ENCODE peak calls at places on chromosomes 5 and 9, in nine cellular contexts. F is Jurkat, Clone E6-1; L is aorta; N is choroid plexus epithelial cell; D is hepatocyte; T is lower lobe of right lung; S is IMR-90; A is GM23248; E is dorsolateral prefrontal cortex. H is an unnamed sample.

GRCh38 chr9:95116820-95117204 is 200.7 kb downstream of the FANCC start:
- DNase-seq in F (no peak), L (peak), N (no peak), D (no peak), T (no peak), S (no peak), A (no peak), E (no peak), H (peak)

GRCh38 chr5:54093081-54093492 is 217.3 kb downstream of the ARL15 start:
- DNase-seq in F (no peak), L (no peak), N (no peak), D (no peak), T (no peak), S (no peak), A (no peak), E (no peak), H (peak)

GRCh38 chr9:104608336-104608735 is 2.9 kb upstream of the OR13C2 start:
- DNase-seq in F (no peak), L (no peak), N (peak), D (no peak), T (no peak), S (no peak), A (peak), E (no peak), H (peak)

GRCh38 chr9:4615251-4615650 is 46.8 kb upstream of the PLPP6 start:
- DNase-seq in F (no peak), L (no peak), N (peak), D (no peak), T (no peak), S (peak), A (peak), E (no peak), H (peak)

GRCh38 chr5:85814596-85814995 is 803.1 kb upstream of the COX7C start:
- DNase-seq in F (no peak), L (no peak), N (no peak), D (peak), T (no peak), S (no peak), A (no peak), E (no peak), H (no peak)

GRCh38 chr5:172142709-172143215 is 45.3 kb downstream of the STK10 start:
- DNase-seq in F (no peak), L (no peak), N (peak), D (peak), T (no peak), S (peak), A (no peak), E (no peak), H (no peak)

GRCh38 chr5:69334793-69335268 is 2.2 kb upstream of the CCDC125 start:
- DNase-seq in F (peak), L (peak), N (peak), D (peak), T (peak), S (peak), A (peak), E (peak), H (peak)

GRCh38 chr5:9766581-9766980 is 136.4 kb upstream of the TAS2R1 start:
- DNase-seq in F (no peak), L (no peak), N (peak), D (no peak), T (no peak), S (peak), A (peak), E (no peak), H (peak)

GRCh38 chr5:9034671-9035070 is 511.2 kb downstream of the SEMA5A start:
- DNase-seq in F (no peak), L (no peak), N (peak), D (no peak), T (no peak), S (peak), A (peak), E (no peak), H (peak)

GRCh38 chr9:132894343-132894742 is 15.6 kb downstream of the SPACA9 start:
- DNase-seq in F (no peak), L (no peak), N (no peak), D (no peak), T (no peak), S (no peak), A (peak), E (no peak), H (peak)

GRCh38 chr5:143759368-143760136 is 52.4 kb upstream of the HMHB1 start:
- DNase-seq in F (no peak), L (no peak), N (no peak), D (no peak), T (no peak), S (peak), A (peak), E (no peak), H (no peak)

GRCh38 chr9:124776952-124777645 is at the start of gene OLFML2A:
- DNase-seq in F (no peak), L (peak), N (no peak), D (peak), T (no peak), S (no peak), A (peak), E (no peak), H (peak)

GRCh38 chr5:39178171-39178570 is 41.2 kb downstream of the FYB1 start:
- DNase-seq in F (no peak), L (no peak), N (peak), D (no peak), T (no peak), S (peak), A (peak), E (no peak), H (peak)

GRCh38 chr5:122701640-122702523 is 73.0 kb upstream of the SNX2 start:
- DNase-seq in F (no peak), L (no peak), N (no peak), D (no peak), T (no peak), S (no peak), A (no peak), E (no peak), H (no peak)

GRCh38 chr5:165502893-165503696 is 1997.7 kb downstream of the MAT2B start:
- DNase-seq in F (no peak), L (no peak), N (peak), D (no peak), T (no peak), S (peak), A (no peak), E (no peak), H (no peak)

GRCh38 chr5:61477788-61478187 is 145.7 kb downstream of the ZSWIM6 start:
- DNase-seq in F (no peak), L (no peak), N (no peak), D (no peak), T (no peak), S (no peak), A (no peak), E (no peak), H (no peak)

GRCh38 chr9:128921881-128922763 is 1.3 kb downstream of the PHYHD1 start:
- DNase-seq in F (no peak), L (peak), N (peak), D (peak), T (peak), S (peak), A (peak), E (no peak), H (no peak)

GRCh38 chr9:69325409-69326212 is 596 bp downstream of the ENTREP1 start:
- DNase-seq in F (no peak), L (peak), N (no peak), D (peak), T (peak), S (no peak), A (peak), E (no peak), H (peak)

GRCh38 chr5:93099902-93100347 is 481.1 kb downstream of the NR2F1-AS1 start:
- DNase-seq in F (no peak), L (no peak), N (no peak), D (no peak), T (no peak), S (no peak), A (peak), E (no peak), H (no peak)

GRCh38 chr9:79263666-79264460 is 307.9 kb upstream of the TLE4 start:
- DNase-seq in F (no peak), L (no peak), N (peak), D (no peak), T (no peak), S (peak), A (peak), E (no peak), H (no peak)

GRCh38 chr5:132889501-132889900 is 16.0 kb downstream of the LEAP2 start:
- DNase-seq in F (no peak), L (no peak), N (peak), D (no peak), T (no peak), S (no peak), A (no peak), E (no peak), H (no peak)

GRCh38 chr9:132732326-132732725 is 62.1 kb downstream of the GTF3C4 start:
- DNase-seq in F (no peak), L (peak), N (no peak), D (no peak), T (no peak), S (no peak), A (no peak), E (no peak), H (no peak)

GRCh38 chr5:143606043-143606752 is 202.7 kb upstream of the NR3C1 start:
- DNase-seq in F (peak), L (no peak), N (no peak), D (no peak), T (no peak), S (peak), A (peak), E (no peak), H (peak)

GRCh38 chr9:6068983-6069382 is 53.6 kb upstream of the RANBP6 start:
- DNase-seq in F (peak), L (no peak), N (no peak), D (no peak), T (no peak), S (no peak), A (no peak), E (no peak), H (no peak)

GRCh38 chr5:139638090-139638735 is 9.9 kb upstream of the CXXC5 start:
- DNase-seq in F (no peak), L (peak), N (peak), D (peak), T (peak), S (peak), A (peak), E (peak), H (no peak)
- H3K4me3 ChIP-seq in F (no peak), L (peak), N (peak), D (no peak), T (peak), S (no peak), A (peak), E (peak), H (no peak)

GRCh38 chr9:77647267-77647658 is 859 bp downstream of the GNA14 start:
- DNase-seq in F (no peak), L (no peak), N (no peak), D (no peak), T (no peak), S (no peak), A (no peak), E (no peak), H (no peak)
- H3K4me3 ChIP-seq in F (no peak), L (peak), N (peak), D (peak), T (peak), S (no peak), A (peak), E (peak), H (no peak)

GRCh38 chr9:137454145-137454505 is 5.0 kb downstream of the NSMF start:
- DNase-seq in F (no peak), L (peak), N (peak), D (no peak), T (peak), S (no peak), A (peak), E (no peak), H (peak)
- H3K4me3 ChIP-seq in F (peak), L (no peak), N (peak), D (no peak), T (peak), S (no peak), A (peak), E (peak), H (peak)

DNA sequence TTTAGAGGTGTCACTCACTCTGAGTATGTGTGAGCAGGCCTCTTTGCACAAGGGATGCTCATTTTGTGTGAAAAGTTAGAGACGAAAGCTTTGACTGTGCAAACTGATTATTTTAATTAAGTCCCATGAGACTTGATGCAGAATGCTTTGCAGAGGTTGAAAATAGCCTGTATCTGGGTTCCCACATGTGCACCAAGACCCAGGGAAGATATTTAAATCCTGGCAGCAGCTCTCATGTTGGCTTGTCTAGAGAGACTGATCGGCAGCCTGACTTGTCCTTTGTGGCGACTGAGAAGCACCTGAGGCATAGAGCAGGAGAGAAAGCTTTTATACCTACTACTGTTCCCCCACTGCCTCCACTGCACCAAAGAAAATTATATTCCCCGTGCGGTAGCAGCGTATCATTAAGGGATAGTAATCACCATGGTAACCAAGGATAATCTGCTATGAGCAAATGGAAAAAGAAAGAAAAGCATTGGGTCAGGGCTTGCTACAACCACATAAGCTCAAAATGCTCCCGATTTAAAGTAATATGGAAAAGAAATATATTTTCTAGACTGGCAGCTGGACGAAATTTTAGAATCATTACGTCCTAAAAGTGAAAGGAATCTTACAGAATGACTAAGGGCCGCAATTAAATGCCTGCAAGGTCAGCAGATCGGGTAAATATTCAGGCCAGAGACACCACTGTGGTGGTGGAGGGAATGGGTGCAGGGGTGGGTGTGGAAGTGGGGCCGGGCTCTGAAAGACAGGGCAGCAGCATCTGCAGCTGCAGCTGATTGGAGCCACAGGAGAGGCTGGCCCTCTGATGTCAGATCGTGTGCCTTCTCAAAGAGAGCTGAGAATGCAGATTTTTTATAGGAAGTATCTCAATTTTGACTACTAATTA is 135.3 kb upstream of the EPB41L4A start:
- DNase-seq in F (no peak), L (no peak), N (no peak), D (no peak), T (no peak), S (no peak), A (peak), E (peak), H (no peak)
- H3K4me3 ChIP-seq in F (no peak), L (peak), N (no peak), D (no peak), T (no peak), S (no peak), A (peak), E (peak), H (no peak)

DNA sequence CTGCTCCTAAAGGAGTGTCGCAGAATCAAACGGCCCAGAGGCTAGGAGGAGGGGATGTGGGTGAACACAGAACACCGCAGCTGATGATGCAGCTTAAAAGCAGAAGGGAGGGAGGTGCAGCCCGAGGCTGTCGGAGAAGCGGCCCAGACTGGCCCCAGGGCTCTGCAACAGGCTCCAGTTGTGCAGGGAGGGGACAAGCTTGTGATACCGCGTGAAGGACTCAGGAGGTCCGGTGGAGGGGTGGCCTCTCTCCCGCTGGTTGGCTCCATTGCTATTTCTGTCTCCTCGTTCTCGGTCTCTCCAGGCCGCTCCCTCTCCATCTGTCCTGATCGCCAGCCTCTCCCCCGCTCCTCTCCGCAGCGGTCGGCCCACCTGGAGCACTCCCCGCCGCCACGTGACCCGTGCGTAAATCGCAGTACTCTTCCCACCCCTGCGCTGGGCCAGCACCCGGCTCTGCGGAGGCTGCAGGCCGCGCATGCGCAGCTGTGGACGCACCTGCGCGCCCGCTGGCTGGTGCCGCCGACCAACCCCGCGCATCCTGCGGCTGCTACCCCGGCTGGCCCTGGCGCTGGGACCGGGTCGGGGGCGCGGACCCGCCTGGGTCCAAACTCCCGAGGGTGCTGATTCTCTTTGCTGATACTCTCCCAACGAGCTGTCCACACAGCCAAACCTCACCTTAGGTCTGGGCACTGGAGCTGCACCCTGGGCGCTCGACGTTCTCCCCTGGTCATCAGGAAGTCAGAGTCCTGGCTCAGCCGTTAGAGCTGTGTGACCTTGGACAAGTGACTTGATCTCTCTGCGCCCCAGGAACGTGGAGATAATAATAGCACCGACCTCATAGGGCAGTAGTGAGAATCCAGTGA is 3.7 kb upstream of the STXBP1 start:
- DNase-seq in F (peak), L (peak), N (peak), D (peak), T (peak), S (peak), A (peak), E (peak), H (peak)
- H3K4me3 ChIP-seq in F (peak), L (no peak), N (peak), D (peak), T (peak), S (no peak), A (peak), E (peak), H (peak)

DNA sequence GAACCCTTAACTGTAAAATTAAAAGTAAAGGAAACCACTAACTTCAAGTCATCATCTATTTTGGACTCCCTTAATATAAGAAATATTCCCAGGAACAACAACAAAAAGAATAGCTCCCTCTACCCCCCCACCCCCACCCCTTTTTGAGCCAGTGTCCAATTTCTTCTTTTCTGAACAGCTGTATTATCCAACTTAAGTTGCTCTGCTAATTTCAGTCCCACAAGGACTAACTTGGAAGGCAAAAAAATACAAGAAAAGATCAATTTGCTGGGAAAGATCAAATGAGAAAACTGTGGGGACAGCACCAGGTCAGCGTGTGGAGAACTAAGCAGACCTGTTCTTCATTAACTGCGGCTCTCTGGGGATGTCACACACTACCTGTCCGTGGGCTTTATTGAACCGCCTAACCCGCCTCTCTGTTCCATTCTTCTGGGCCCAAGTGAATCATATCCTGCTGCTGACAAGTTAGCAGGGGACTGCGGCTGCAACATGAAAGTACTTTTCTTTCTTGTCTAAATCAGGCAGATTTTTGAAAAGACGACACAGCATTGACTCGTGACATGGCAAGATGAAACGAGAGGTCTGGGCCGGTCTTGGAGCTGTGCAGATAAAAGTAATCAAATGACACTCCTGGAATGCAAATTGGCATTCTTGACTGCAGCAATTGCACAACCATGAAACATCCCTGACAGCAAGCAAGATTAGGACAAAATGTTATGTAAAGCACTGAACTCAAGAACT is 2.7 kb downstream of the BNC2 start:
- DNase-seq in F (no peak), L (no peak), N (peak), D (peak), T (no peak), S (peak), A (peak), E (no peak), H (peak)
- H3K4me3 ChIP-seq in F (no peak), L (no peak), N (peak), D (peak), T (peak), S (peak), A (peak), E (no peak), H (no peak)

DNA sequence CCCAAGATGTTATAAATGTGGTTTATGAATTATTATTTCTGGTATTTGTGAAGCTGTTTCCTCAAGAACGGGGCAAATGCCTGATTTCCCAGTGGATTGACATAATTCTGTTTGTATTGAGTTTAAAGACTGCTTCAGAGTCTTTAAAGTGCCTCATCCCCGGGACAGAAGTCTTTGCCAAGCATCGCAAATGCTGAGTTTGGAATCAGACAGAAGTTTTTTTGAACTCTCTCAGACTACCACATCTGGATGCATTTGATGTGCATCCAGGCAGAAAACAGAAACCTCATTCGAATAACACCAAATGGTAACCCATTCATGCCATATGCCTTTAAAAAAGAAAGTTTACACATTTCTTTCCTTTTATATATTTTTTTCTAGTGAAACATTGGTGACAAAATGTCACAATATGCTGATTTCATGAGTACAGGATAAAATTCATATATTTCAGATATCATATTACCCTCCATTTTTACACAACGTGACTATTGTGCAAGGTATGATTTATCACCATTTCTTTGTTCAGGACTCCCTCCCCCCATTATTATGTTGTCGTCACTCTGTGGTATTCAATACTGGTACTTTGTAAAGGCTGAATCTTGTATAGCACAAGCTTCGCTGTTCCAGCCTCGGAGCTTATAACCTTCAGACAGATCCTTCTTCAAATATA is 91.1 kb downstream of the ZNF608 start:
- DNase-seq in F (no peak), L (no peak), N (peak), D (no peak), T (no peak), S (no peak), A (peak), E (no peak), H (peak)
- H3K4me3 ChIP-seq in F (no peak), L (no peak), N (peak), D (no peak), T (peak), S (no peak), A (peak), E (peak), H (peak)

GRCh38 chr9:134396258-134396742 is 70.0 kb downstream of the RXRA start:
- DNase-seq in F (peak), L (no peak), N (no peak), D (no peak), T (peak), S (no peak), A (no peak), E (no peak), H (no peak)

GRCh38 chr9:134395002-134395517 is 68.8 kb downstream of the RXRA start:
- DNase-seq in F (no peak), L (no peak), N (no peak), D (no peak), T (no peak), S (no peak), A (no peak), E (no peak), H (no peak)

GRCh38 chr9:134393582-134394280 is 67.5 kb downstream of the RXRA start:
- DNase-seq in F (no peak), L (no peak), N (no peak), D (no peak), T (no peak), S (no peak), A (no peak), E (no peak), H (no peak)

GRCh38 chr9:134396825-134397224 is 70.6 kb downstream of the RXRA start:
- DNase-seq in F (peak), L (no peak), N (no peak), D (no peak), T (no peak), S (no peak), A (no peak), E (no peak), H (no peak)

GRCh38 chr9:134395727-134396257 is 69.5 kb downstream of the RXRA start:
- DNase-seq in F (no peak), L (no peak), N (no peak), D (no peak), T (no peak), S (no peak), A (no peak), E (no peak), H (no peak)
- H3K4me3 ChIP-seq in F (peak), L (no peak), N (no peak), D (no peak), T (peak), S (no peak), A (no peak), E (no peak), H (no peak)

GRCh38 chr9:88280816-88281382 is 107.3 kb upstream of the SPIN1 start:
- DNase-seq in F (peak), L (peak), N (no peak), D (no peak), T (no peak), S (peak), A (peak), E (no peak), H (no peak)
- H3K4me3 ChIP-seq in F (no peak), L (no peak), N (no peak), D (no peak), T (no peak), S (no peak), A (no peak), E (no peak), H (no peak)